ENCODE peak calls at places on chromosome 10, in six cellular contexts. T is thoracic aorta, S is sigmoid colon, K is GM12878, W is astrocyte of the spinal cord, X is WERI-Rb-1. P is an unnamed sample.

GRCh38 chr10:17814981-17815380 is 5.8 kb downstream of the MRC1 start:
- DNase-seq in T (no peak), S (no peak), K (no peak), W (no peak), X (no peak), P (no peak)

GRCh38 chr10:43706166-43706565 is 57.5 kb upstream of the ZNF32 start:
- DNase-seq in T (no peak), S (no peak), K (no peak), W (no peak), X (no peak), P (no peak)

GRCh38 chr10:22737587-22737986 is 23.2 kb upstream of the PIP4K2A start:
- DNase-seq in T (no peak), S (peak), K (no peak), W (peak), X (no peak), P (peak)

GRCh38 chr10:87541114-87541513 is 36.4 kb downstream of the MINPP1 start:
- DNase-seq in T (no peak), S (no peak), K (no peak), W (peak), X (no peak), P (no peak)

GRCh38 chr10:29941476-29941875 is 117.9 kb downstream of the JCAD start:
- DNase-seq in T (no peak), S (no peak), K (no peak), W (no peak), X (no peak), P (no peak)

GRCh38 chr10:97538401-97538800 is 34.2 kb upstream of the ANKRD2 start:
- DNase-seq in T (no peak), S (no peak), K (no peak), W (peak), X (no peak), P (no peak)

GRCh38 chr10:94397549-94398370 is 4.6 kb upstream of the TBC1D12 start:
- DNase-seq in T (no peak), S (no peak), K (no peak), W (no peak), X (no peak), P (peak)

GRCh38 chr10:30755474-30755873 is 125.9 kb upstream of the LYZL2 start:
- DNase-seq in T (no peak), S (no peak), K (no peak), W (no peak), X (no peak), P (no peak)

GRCh38 chr10:33120275-33120674 is 162.2 kb upstream of the ITGB1 start:
- DNase-seq in T (no peak), S (no peak), K (no peak), W (no peak), X (no peak), P (no peak)

GRCh38 chr10:117226813-117227451 is 14.0 kb upstream of the SLC18A2 start:
- DNase-seq in T (no peak), S (no peak), K (no peak), W (no peak), X (peak), P (peak)

GRCh38 chr10:116215651-116216050 is 57.4 kb downstream of the GFRA1 start:
- DNase-seq in T (no peak), S (no peak), K (no peak), W (no peak), X (no peak), P (no peak)

GRCh38 chr10:24382596-24382978 is 173.6 kb downstream of the KIAA1217 start:
- DNase-seq in T (no peak), S (no peak), K (no peak), W (peak), X (no peak), P (peak)

GRCh38 chr10:85420501-85421191 is 945.9 kb downstream of the GRID1 start:
- DNase-seq in T (no peak), S (no peak), K (no peak), W (no peak), X (peak), P (no peak)

GRCh38 chr10:112739219-112739969 is 210.7 kb upstream of the TCF7L2 start:
- DNase-seq in T (no peak), S (no peak), K (no peak), W (no peak), X (no peak), P (no peak)

GRCh38 chr10:13945760-13946460 is 359.1 kb downstream of the PRPF18 start:
- DNase-seq in T (no peak), S (no peak), K (no peak), W (no peak), X (no peak), P (no peak)

GRCh38 chr10:79267449-79267848 is 79.8 kb upstream of the PPIF start:
- DNase-seq in T (no peak), S (no peak), K (no peak), W (no peak), X (no peak), P (no peak)
- TF ChIP-seq CTCF in T (no peak), S (no peak), K (peak), W (no peak), X (peak), P (no peak)

DNA sequence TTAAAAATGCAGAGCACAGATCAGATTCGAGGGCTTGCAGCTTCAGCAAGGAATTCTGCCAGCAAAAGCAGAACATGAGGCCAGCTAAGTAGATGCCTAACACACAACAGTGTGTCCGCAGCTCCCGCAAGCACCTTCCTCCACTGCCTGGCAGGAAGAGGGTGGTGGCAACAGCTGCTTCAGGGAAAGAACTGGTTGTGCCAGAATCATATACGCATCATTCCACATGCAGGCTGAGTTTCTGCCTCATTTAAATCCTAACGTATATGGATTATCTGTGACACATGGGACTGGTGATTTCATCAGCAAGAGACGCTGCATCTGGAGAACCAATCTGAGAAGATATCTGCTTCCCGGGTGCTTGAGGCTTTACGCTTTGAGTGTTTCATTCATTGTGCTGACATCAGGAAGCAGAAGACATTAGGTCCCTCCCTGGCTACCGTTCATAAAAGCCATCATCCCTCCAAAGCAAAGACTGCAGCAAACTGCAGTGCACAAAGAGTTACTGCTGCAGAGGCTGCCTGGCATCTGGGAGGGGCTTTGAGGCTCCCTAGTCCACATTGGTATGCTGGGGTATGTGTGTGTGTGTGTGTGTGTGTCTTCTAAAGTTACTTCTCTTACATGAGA is 78.8 kb downstream of the FAM13C start:
- DNase-seq in T (no peak), S (no peak), K (no peak), W (no peak), X (no peak), P (no peak)
- H3K4me3 ChIP-seq in T (no peak), S (no peak), K (no peak), W (no peak), X (no peak), P (no peak)

GRCh38 chr10:91194497-91195179 is 25.8 kb upstream of the PCGF5 start:
- DNase-seq in T (no peak), S (no peak), K (no peak), W (peak), X (no peak), P (peak)

GRCh38 chr10:91190876-91191580 is 29.4 kb upstream of the PCGF5 start:
- DNase-seq in T (no peak), S (no peak), K (no peak), W (no peak), X (no peak), P (peak)

GRCh38 chr10:91191581-91191919 is 28.9 kb upstream of the PCGF5 start:
- DNase-seq in T (no peak), S (no peak), K (no peak), W (no peak), X (no peak), P (no peak)

GRCh38 chr10:91188889-91189288 is 31.6 kb upstream of the PCGF5 start:
- DNase-seq in T (no peak), S (no peak), K (no peak), W (no peak), X (no peak), P (no peak)

GRCh38 chr10:91190388-91190870 is 30.0 kb upstream of the PCGF5 start:
- DNase-seq in T (no peak), S (no peak), K (no peak), W (peak), X (no peak), P (peak)
- TF ChIP-seq CTCF in T (no peak), S (no peak), K (no peak), W (no peak), X (no peak), P (no peak)

DNA sequence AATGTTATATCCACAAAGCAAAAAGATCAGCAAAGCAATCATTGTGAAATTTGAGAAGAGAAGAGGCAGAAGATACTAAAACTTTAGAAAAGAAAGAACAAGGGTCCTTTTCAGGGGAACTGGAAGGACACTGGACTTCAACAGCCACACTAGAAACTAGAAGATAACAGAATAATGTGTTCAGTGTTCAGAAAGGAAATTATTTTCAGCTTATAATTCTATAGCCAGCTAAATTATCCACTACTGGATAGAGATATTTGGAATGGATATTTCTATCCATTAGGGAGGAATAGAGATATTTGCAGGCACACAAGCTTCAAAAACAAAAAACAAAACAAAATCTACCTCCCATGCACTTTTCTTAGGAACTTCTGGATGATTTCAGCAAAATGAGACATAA is 12.8 kb downstream of the ANXA11 start:
- DNase-seq in T (no peak), S (no peak), K (no peak), W (no peak), X (no peak), P (no peak)
- H3K4me3 ChIP-seq in T (no peak), S (no peak), K (no peak), W (no peak), X (no peak), P (no peak)

GRCh38 chr10:75367098-75367497 is 34.5 kb downstream of the ZNF503 start:
- DNase-seq in T (no peak), S (no peak), K (no peak), W (no peak), X (no peak), P (no peak)
- TF ChIP-seq CTCF in T (no peak), S (no peak), K (no peak), W (no peak), X (no peak), P (no peak)

GRCh38 chr10:132334883-132335188 is 2.8 kb downstream of the LRRC27 start:
- DNase-seq in T (no peak), S (no peak), K (no peak), W (no peak), X (no peak), P (no peak)

GRCh38 chr10:132338876-132339275 is 6.9 kb downstream of the LRRC27 start:
- DNase-seq in T (no peak), S (peak), K (no peak), W (no peak), X (no peak), P (no peak)

GRCh38 chr10:132335189-132336063 is 3.4 kb downstream of the LRRC27 start:
- DNase-seq in T (no peak), S (peak), K (peak), W (no peak), X (peak), P (no peak)

GRCh38 chr10:132337019-132337418 is 5.0 kb downstream of the LRRC27 start:
- DNase-seq in T (no peak), S (peak), K (no peak), W (peak), X (no peak), P (peak)

DNA sequence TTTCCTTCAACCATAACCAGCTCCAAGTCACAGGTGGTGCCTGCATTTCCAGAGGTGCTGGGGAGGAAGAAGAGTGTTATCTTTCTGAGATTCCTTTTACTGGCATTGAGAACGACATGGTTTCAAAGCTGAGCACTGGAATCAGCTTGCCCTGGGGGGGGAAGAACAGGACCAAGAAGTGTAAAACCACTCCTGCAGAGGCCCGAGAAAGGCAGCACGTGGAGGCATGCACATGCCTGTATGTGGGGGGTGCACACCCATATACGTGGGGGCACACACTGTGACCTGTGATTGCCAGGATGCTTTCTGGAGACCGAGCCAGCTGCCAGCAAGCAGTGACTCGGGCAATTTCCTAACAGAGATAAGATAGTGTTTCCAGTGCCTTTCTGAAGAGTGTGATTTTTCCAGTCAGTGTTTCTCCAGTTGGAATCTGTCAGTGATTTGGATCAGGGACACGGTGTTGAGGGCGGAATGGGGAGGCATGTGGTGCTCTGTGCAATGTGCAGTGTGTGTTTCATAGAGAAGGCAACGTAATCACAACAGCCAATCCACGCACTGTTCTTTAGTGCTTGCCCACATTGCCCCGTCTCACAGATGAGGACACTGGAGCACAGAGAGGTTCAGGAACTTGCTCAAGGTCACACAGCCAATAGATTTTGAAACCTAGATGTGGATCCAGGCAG is 4.2 kb downstream of the LRRC27 start:
- DNase-seq in T (no peak), S (peak), K (no peak), W (no peak), X (no peak), P (peak)
- H3K4me3 ChIP-seq in T (peak), S (no peak), K (peak), W (no peak), X (no peak), P (no peak)

GRCh38 chr10:4615042-4615441 is 211.0 kb upstream of the AKR1E2 start:
- DNase-seq in T (no peak), S (no peak), K (no peak), W (no peak), X (no peak), P (no peak)
- TF ChIP-seq CTCF in T (no peak), S (no peak), K (no peak), W (no peak), X (no peak), P (no peak)

GRCh38 chr10:111087968-111088505 is 11.2 kb downstream of the ADRA2A start:
- DNase-seq in T (no peak), S (no peak), K (no peak), W (no peak), X (no peak), P (no peak)

GRCh38 chr10:111084346-111085255 is 7.8 kb downstream of the ADRA2A start:
- DNase-seq in T (no peak), S (no peak), K (no peak), W (no peak), X (no peak), P (no peak)

GRCh38 chr10:111087331-111087756 is 10.5 kb downstream of the ADRA2A start:
- DNase-seq in T (no peak), S (no peak), K (no peak), W (no peak), X (no peak), P (no peak)

GRCh38 chr10:111086602-111087001 is 9.8 kb downstream of the ADRA2A start:
- DNase-seq in T (no peak), S (no peak), K (no peak), W (no peak), X (no peak), P (no peak)

GRCh38 chr10:111085690-111086353 is 9.0 kb downstream of the ADRA2A start:
- DNase-seq in T (no peak), S (no peak), K (no peak), W (no peak), X (peak), P (no peak)
- H3K4me3 ChIP-seq in T (no peak), S (no peak), K (no peak), W (no peak), X (no peak), P (no peak)